ENCODE peak calls at places on chromosomes 3 and 15, in eight cellular contexts. One of them, this sample, is unnamed.

GRCh38 chr3:188154758-188155574 is 1.0 kb downstream of the LPP start:
- DNase-seq in suprapubic skin: no peak
- DNase-seq in GM12865: no peak
- DNase-seq in GM13976: peak
- DNase-seq in Peyer's patch: no peak
- DNase-seq in prostate gland: no peak
- DNase-seq in dorsolateral prefrontal cortex: no peak
- DNase-seq in WTC11: no peak
- DNase-seq in this sample: no peak

GRCh38 chr3:13192471-13193213 is 119.4 kb upstream of the IQSEC1 start:
- DNase-seq in dorsolateral prefrontal cortex: peak
- DNase-seq in Peyer's patch: no peak
- DNase-seq in WTC11: peak
- DNase-seq in suprapubic skin: peak
- DNase-seq in GM12865: no peak
- DNase-seq in prostate gland: no peak
- DNase-seq in GM13976: no peak
- DNase-seq in this sample: no peak

GRCh38 chr3:127438371-127438770 is 150.5 kb upstream of the PRR20G start:
- DNase-seq in GM13976: no peak
- DNase-seq in prostate gland: no peak
- DNase-seq in suprapubic skin: no peak
- DNase-seq in dorsolateral prefrontal cortex: no peak
- DNase-seq in WTC11: no peak
- DNase-seq in Peyer's patch: peak
- DNase-seq in GM12865: no peak
- DNase-seq in this sample: no peak

GRCh38 chr15:67935244-67935643 is 95.4 kb upstream of the RNU6-1 start:
- DNase-seq in GM12865: no peak
- DNase-seq in GM13976: no peak
- DNase-seq in prostate gland: no peak
- DNase-seq in Peyer's patch: no peak
- DNase-seq in dorsolateral prefrontal cortex: no peak
- DNase-seq in suprapubic skin: no peak
- DNase-seq in WTC11: no peak
- DNase-seq in this sample: no peak

GRCh38 chr3:108569336-108569735 is 19.9 kb downstream of the CIP2A start:
- DNase-seq in GM13976: no peak
- DNase-seq in WTC11: no peak
- DNase-seq in Peyer's patch: no peak
- DNase-seq in suprapubic skin: no peak
- DNase-seq in GM12865: no peak
- DNase-seq in prostate gland: no peak
- DNase-seq in dorsolateral prefrontal cortex: peak
- DNase-seq in this sample: no peak

GRCh38 chr15:91268510-91268909 is 168.5 kb downstream of the SV2B start:
- DNase-seq in prostate gland: no peak
- DNase-seq in GM13976: no peak
- DNase-seq in Peyer's patch: no peak
- DNase-seq in dorsolateral prefrontal cortex: no peak
- DNase-seq in GM12865: peak
- DNase-seq in suprapubic skin: no peak
- DNase-seq in WTC11: peak
- DNase-seq in this sample: no peak

GRCh38 chr3:194354315-194354714 is 3.2 kb upstream of the CPN2 start:
- DNase-seq in prostate gland: no peak
- DNase-seq in Peyer's patch: no peak
- DNase-seq in WTC11: no peak
- DNase-seq in GM13976: no peak
- DNase-seq in GM12865: no peak
- DNase-seq in suprapubic skin: no peak
- DNase-seq in dorsolateral prefrontal cortex: no peak
- DNase-seq in this sample: no peak

GRCh38 chr3:128131897-128132646 is 8.5 kb upstream of the RUVBL1 start:
- DNase-seq in WTC11: no peak
- DNase-seq in dorsolateral prefrontal cortex: no peak
- DNase-seq in suprapubic skin: no peak
- DNase-seq in GM12865: no peak
- DNase-seq in GM13976: no peak
- DNase-seq in prostate gland: no peak
- DNase-seq in Peyer's patch: no peak
- DNase-seq in this sample: no peak

GRCh38 chr3:149688122-149688757 is 30.4 kb upstream of the WWTR1 start:
- DNase-seq in dorsolateral prefrontal cortex: no peak
- DNase-seq in Peyer's patch: no peak
- DNase-seq in GM13976: no peak
- DNase-seq in WTC11: no peak
- DNase-seq in GM12865: no peak
- DNase-seq in suprapubic skin: no peak
- DNase-seq in prostate gland: no peak
- DNase-seq in this sample: no peak

GRCh38 chr3:57221883-57222282 is 5.6 kb upstream of the APPL1 start:
- DNase-seq in GM13976: no peak
- DNase-seq in dorsolateral prefrontal cortex: no peak
- DNase-seq in Peyer's patch: no peak
- DNase-seq in suprapubic skin: no peak
- DNase-seq in WTC11: no peak
- DNase-seq in prostate gland: no peak
- DNase-seq in GM12865: no peak
- DNase-seq in this sample: no peak

GRCh38 chr3:36525115-36525711 is 144.9 kb downstream of the STAC start:
- DNase-seq in prostate gland: no peak
- DNase-seq in suprapubic skin: no peak
- DNase-seq in GM12865: no peak
- DNase-seq in WTC11: no peak
- DNase-seq in Peyer's patch: no peak
- DNase-seq in GM13976: no peak
- DNase-seq in dorsolateral prefrontal cortex: no peak
- DNase-seq in this sample: no peak

GRCh38 chr15:82137261-82137660 is 91.4 kb upstream of the MEX3B start:
- DNase-seq in Peyer's patch: no peak
- DNase-seq in GM13976: no peak
- DNase-seq in suprapubic skin: no peak
- DNase-seq in dorsolateral prefrontal cortex: no peak
- DNase-seq in GM12865: no peak
- DNase-seq in WTC11: no peak
- DNase-seq in prostate gland: no peak
- DNase-seq in this sample: no peak

GRCh38 chr3:141876891-141877561 is 583 bp downstream of the ATP1B3 start:
- DNase-seq in WTC11: peak
- DNase-seq in GM12865: peak
- DNase-seq in Peyer's patch: peak
- DNase-seq in GM13976: peak
- DNase-seq in suprapubic skin: peak
- DNase-seq in prostate gland: peak
- DNase-seq in dorsolateral prefrontal cortex: peak
- DNase-seq in this sample: peak

GRCh38 chr3:160135850-160136249 is 89.4 kb upstream of the C3orf80 start:
- DNase-seq in Peyer's patch: no peak
- DNase-seq in prostate gland: no peak
- DNase-seq in suprapubic skin: no peak
- DNase-seq in dorsolateral prefrontal cortex: no peak
- DNase-seq in GM12865: peak
- DNase-seq in GM13976: no peak
- DNase-seq in WTC11: no peak
- DNase-seq in this sample: no peak

GRCh38 chr15:47511241-47511640 is 206.1 kb upstream of the SEMA6D start:
- DNase-seq in suprapubic skin: no peak
- DNase-seq in GM13976: no peak
- DNase-seq in prostate gland: no peak
- DNase-seq in WTC11: no peak
- DNase-seq in GM12865: no peak
- DNase-seq in Peyer's patch: no peak
- DNase-seq in dorsolateral prefrontal cortex: no peak
- DNase-seq in this sample: no peak

GRCh38 chr3:160343132-160343531 is 55.9 kb downstream of the IFT80 start:
- DNase-seq in GM13976: peak
- DNase-seq in dorsolateral prefrontal cortex: no peak
- DNase-seq in WTC11: no peak
- DNase-seq in suprapubic skin: no peak
- DNase-seq in prostate gland: no peak
- DNase-seq in Peyer's patch: no peak
- DNase-seq in GM12865: peak
- DNase-seq in this sample: no peak

GRCh38 chr15:101307897-101308603 is 13.0 kb upstream of the SNRPA1 start:
- DNase-seq in suprapubic skin: no peak
- DNase-seq in Peyer's patch: peak
- DNase-seq in GM13976: no peak
- DNase-seq in prostate gland: no peak
- DNase-seq in WTC11: no peak
- DNase-seq in GM12865: no peak
- DNase-seq in dorsolateral prefrontal cortex: no peak
- DNase-seq in this sample: peak

GRCh38 chr3:85737846-85738245 is 779.1 kb downstream of the CADM2 start:
- DNase-seq in suprapubic skin: no peak
- DNase-seq in GM13976: no peak
- DNase-seq in WTC11: no peak
- DNase-seq in prostate gland: no peak
- DNase-seq in dorsolateral prefrontal cortex: no peak
- DNase-seq in GM12865: no peak
- DNase-seq in Peyer's patch: no peak
- DNase-seq in this sample: no peak

GRCh38 chr15:47186071-47186470 is 531.2 kb upstream of the SEMA6D start:
- DNase-seq in GM12865: no peak
- DNase-seq in prostate gland: no peak
- DNase-seq in dorsolateral prefrontal cortex: no peak
- DNase-seq in suprapubic skin: no peak
- DNase-seq in WTC11: no peak
- DNase-seq in Peyer's patch: no peak
- DNase-seq in GM13976: no peak
- DNase-seq in this sample: no peak

GRCh38 chr3:7630925-7631324 is 770.0 kb downstream of the GRM7 start:
- DNase-seq in prostate gland: no peak
- DNase-seq in GM12865: no peak
- DNase-seq in dorsolateral prefrontal cortex: no peak
- DNase-seq in GM13976: no peak
- DNase-seq in Peyer's patch: no peak
- DNase-seq in suprapubic skin: no peak
- DNase-seq in WTC11: peak
- DNase-seq in this sample: no peak

GRCh38 chr3:33032937-33033336 is 64.0 kb downstream of the GLB1 start:
- DNase-seq in suprapubic skin: no peak
- DNase-seq in prostate gland: no peak
- DNase-seq in GM13976: no peak
- DNase-seq in GM12865: no peak
- DNase-seq in dorsolateral prefrontal cortex: no peak
- DNase-seq in Peyer's patch: no peak
- DNase-seq in WTC11: no peak
- DNase-seq in this sample: no peak

GRCh38 chr15:66390670-66391069 is 4.0 kb downstream of the MAP2K1 start:
- DNase-seq in suprapubic skin: no peak
- DNase-seq in Peyer's patch: peak
- DNase-seq in prostate gland: no peak
- DNase-seq in GM12865: peak
- DNase-seq in WTC11: no peak
- DNase-seq in GM13976: no peak
- DNase-seq in dorsolateral prefrontal cortex: no peak
- DNase-seq in this sample: no peak

GRCh38 chr15:52104532-52105004 is 8.0 kb downstream of the BCL2L10 start:
- DNase-seq in GM12865: peak
- DNase-seq in dorsolateral prefrontal cortex: no peak
- DNase-seq in WTC11: no peak
- DNase-seq in suprapubic skin: no peak
- DNase-seq in prostate gland: no peak
- DNase-seq in GM13976: no peak
- DNase-seq in Peyer's patch: no peak
- DNase-seq in this sample: no peak
- TF ChIP-seq CTCF in GM12865: peak
- TF ChIP-seq CTCF in dorsolateral prefrontal cortex: no peak
- TF ChIP-seq CTCF in WTC11: no peak
- TF ChIP-seq CTCF in suprapubic skin: no peak
- TF ChIP-seq CTCF in prostate gland: no peak
- TF ChIP-seq CTCF in GM13976: no peak
- TF ChIP-seq CTCF in Peyer's patch: no peak
- TF ChIP-seq CTCF in this sample: no peak

DNA sequence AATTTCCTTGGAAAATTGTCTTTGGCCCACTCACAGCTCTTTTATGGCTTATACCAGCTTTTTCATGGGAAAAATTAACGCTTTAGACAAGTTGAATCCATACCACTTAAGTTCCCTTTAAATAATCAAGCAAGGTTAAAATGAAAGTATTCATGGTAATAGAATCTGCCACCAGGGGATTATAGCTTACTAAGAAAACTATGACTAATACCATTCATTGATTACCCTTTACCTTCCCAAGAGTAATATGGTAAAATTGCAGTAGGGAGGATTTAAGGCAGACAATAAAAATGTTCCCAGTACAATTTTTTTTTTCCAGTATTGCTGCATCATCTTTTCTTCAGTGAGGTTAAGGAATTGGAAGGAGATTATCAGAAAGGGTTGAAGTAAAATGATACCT is 641.1 kb upstream of the NAALADL2 start:
- DNase-seq in Peyer's patch: no peak
- DNase-seq in prostate gland: no peak
- DNase-seq in GM12865: no peak
- DNase-seq in suprapubic skin: no peak
- DNase-seq in GM13976: no peak
- DNase-seq in dorsolateral prefrontal cortex: no peak
- DNase-seq in WTC11: no peak
- DNase-seq in this sample: no peak
- TF ChIP-seq CTCF in Peyer's patch: no peak
- TF ChIP-seq CTCF in prostate gland: no peak
- TF ChIP-seq CTCF in GM12865: no peak
- TF ChIP-seq CTCF in suprapubic skin: no peak
- TF ChIP-seq CTCF in GM13976: no peak
- TF ChIP-seq CTCF in dorsolateral prefrontal cortex: no peak
- TF ChIP-seq CTCF in WTC11: no peak
- TF ChIP-seq CTCF in this sample: no peak

DNA sequence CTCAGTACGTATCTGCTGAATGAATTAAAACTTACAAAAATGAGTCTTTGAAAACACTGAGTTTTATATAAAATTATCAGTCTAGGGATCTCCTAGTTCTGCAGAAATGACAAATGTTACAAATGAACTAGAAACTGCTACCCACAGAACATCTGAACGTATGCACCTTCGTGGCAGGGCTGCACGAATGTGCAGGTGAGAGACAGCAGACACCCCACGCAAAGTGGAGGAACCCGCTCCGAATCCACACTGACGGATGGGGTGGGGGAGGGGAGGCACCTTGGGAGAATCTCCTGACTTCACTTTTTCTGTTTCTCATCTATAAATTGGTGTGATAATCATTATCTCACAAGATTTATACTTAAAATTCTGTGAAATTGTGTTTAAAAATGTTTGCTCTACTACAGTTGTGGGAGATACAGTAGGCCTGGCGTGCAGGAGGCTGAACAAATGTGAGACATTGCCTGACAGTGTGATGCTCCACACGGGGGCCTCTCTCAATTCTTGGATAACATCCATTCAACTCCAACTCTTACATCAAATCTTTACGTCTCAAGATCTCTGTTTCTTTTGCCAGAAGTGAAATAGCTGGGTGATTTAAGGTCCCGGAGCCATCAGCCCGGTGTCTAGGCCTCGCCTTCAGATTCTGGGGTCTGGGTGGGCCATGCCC is 86.9 kb downstream of the ATP10A start:
- DNase-seq in WTC11: no peak
- DNase-seq in GM13976: no peak
- DNase-seq in dorsolateral prefrontal cortex: no peak
- DNase-seq in prostate gland: no peak
- DNase-seq in Peyer's patch: no peak
- DNase-seq in GM12865: no peak
- DNase-seq in suprapubic skin: peak
- DNase-seq in this sample: no peak
- TF ChIP-seq CTCF in WTC11: no peak
- TF ChIP-seq CTCF in GM13976: no peak
- TF ChIP-seq CTCF in dorsolateral prefrontal cortex: no peak
- TF ChIP-seq CTCF in prostate gland: no peak
- TF ChIP-seq CTCF in Peyer's patch: no peak
- TF ChIP-seq CTCF in GM12865: no peak
- TF ChIP-seq CTCF in suprapubic skin: no peak
- TF ChIP-seq CTCF in this sample: no peak

GRCh38 chr3:41277790-41278465 is 78.6 kb downstream of the CTNNB1 start:
- DNase-seq in suprapubic skin: no peak
- DNase-seq in WTC11: peak
- DNase-seq in Peyer's patch: no peak
- DNase-seq in prostate gland: no peak
- DNase-seq in GM12865: no peak
- DNase-seq in dorsolateral prefrontal cortex: no peak
- DNase-seq in GM13976: no peak
- DNase-seq in this sample: no peak
- TF ChIP-seq CTCF in suprapubic skin: no peak
- TF ChIP-seq CTCF in WTC11: no peak
- TF ChIP-seq CTCF in Peyer's patch: no peak
- TF ChIP-seq CTCF in prostate gland: no peak
- TF ChIP-seq CTCF in GM12865: no peak
- TF ChIP-seq CTCF in dorsolateral prefrontal cortex: no peak
- TF ChIP-seq CTCF in GM13976: no peak
- TF ChIP-seq CTCF in this sample: no peak